ENCODE peak calls at places on chromosomes 1 and 21, in five cellular contexts. One of them, this sample, is unnamed.

GRCh38 chr1:15412488-15412800 is 2.8 kb downstream of the EFHD2 start:
- DNase-seq in bronchial epithelial cell: no peak
- DNase-seq in Calu3: no peak
- DNase-seq in WERI-Rb-1: no peak
- DNase-seq in fibroblast of pulmonary artery: no peak
- DNase-seq in this sample: no peak

GRCh38 chr1:183164350-183164749 is 21.7 kb upstream of the LAMC2 start:
- DNase-seq in bronchial epithelial cell: peak
- DNase-seq in Calu3: peak
- DNase-seq in fibroblast of pulmonary artery: peak
- DNase-seq in WERI-Rb-1: no peak
- DNase-seq in this sample: no peak

GRCh38 chr1:4227986-4228385 is 327.9 kb upstream of the C1orf174 start:
- DNase-seq in bronchial epithelial cell: no peak
- DNase-seq in fibroblast of pulmonary artery: no peak
- DNase-seq in WERI-Rb-1: no peak
- DNase-seq in Calu3: no peak
- DNase-seq in this sample: no peak

GRCh38 chr1:43625063-43625780 is 24.7 kb upstream of the KDM4A start:
- DNase-seq in WERI-Rb-1: no peak
- DNase-seq in Calu3: no peak
- DNase-seq in bronchial epithelial cell: no peak
- DNase-seq in fibroblast of pulmonary artery: no peak
- DNase-seq in this sample: no peak

GRCh38 chr1:156232222-156232621 is 9.8 kb upstream of the BGLAP start:
- DNase-seq in bronchial epithelial cell: no peak
- DNase-seq in WERI-Rb-1: no peak
- DNase-seq in Calu3: no peak
- DNase-seq in fibroblast of pulmonary artery: no peak
- DNase-seq in this sample: no peak

GRCh38 chr1:78075621-78076020 is 29.9 kb downstream of the GIPC2 start:
- DNase-seq in bronchial epithelial cell: peak
- DNase-seq in WERI-Rb-1: no peak
- DNase-seq in Calu3: no peak
- DNase-seq in fibroblast of pulmonary artery: peak
- DNase-seq in this sample: no peak

GRCh38 chr1:96703186-96703585 is 18.4 kb upstream of the PTBP2 start:
- DNase-seq in Calu3: no peak
- DNase-seq in WERI-Rb-1: no peak
- DNase-seq in fibroblast of pulmonary artery: peak
- DNase-seq in bronchial epithelial cell: peak
- DNase-seq in this sample: no peak

GRCh38 chr1:240585975-240586374 is 26.0 kb downstream of the GREM2 start:
- DNase-seq in WERI-Rb-1: no peak
- DNase-seq in Calu3: no peak
- DNase-seq in bronchial epithelial cell: no peak
- DNase-seq in fibroblast of pulmonary artery: no peak
- DNase-seq in this sample: no peak

GRCh38 chr1:85406887-85407593 is 57.9 kb downstream of the DDAH1 start:
- DNase-seq in bronchial epithelial cell: peak
- DNase-seq in fibroblast of pulmonary artery: peak
- DNase-seq in Calu3: peak
- DNase-seq in WERI-Rb-1: no peak
- DNase-seq in this sample: no peak

GRCh38 chr21:46000182-46000730 is 18.7 kb downstream of the COL6A1 start:
- DNase-seq in Calu3: no peak
- DNase-seq in fibroblast of pulmonary artery: no peak
- DNase-seq in WERI-Rb-1: no peak
- DNase-seq in bronchial epithelial cell: no peak
- DNase-seq in this sample: peak

GRCh38 chr1:6245869-6246496 is 2.0 kb downstream of the HES3 start:
- DNase-seq in bronchial epithelial cell: no peak
- DNase-seq in WERI-Rb-1: peak
- DNase-seq in fibroblast of pulmonary artery: no peak
- DNase-seq in Calu3: no peak
- DNase-seq in this sample: peak

GRCh38 chr1:83839566-83840173 is 159.3 kb downstream of the TTLL7 start:
- DNase-seq in fibroblast of pulmonary artery: peak
- DNase-seq in bronchial epithelial cell: peak
- DNase-seq in Calu3: no peak
- DNase-seq in WERI-Rb-1: no peak
- DNase-seq in this sample: no peak

GRCh38 chr1:109579496-109579895 is 31.1 kb downstream of the GNAI3 start:
- DNase-seq in bronchial epithelial cell: no peak
- DNase-seq in Calu3: no peak
- DNase-seq in fibroblast of pulmonary artery: no peak
- DNase-seq in WERI-Rb-1: no peak
- DNase-seq in this sample: no peak

GRCh38 chr1:31381394-31382287 is 8.8 kb upstream of the FABP3 start:
- DNase-seq in fibroblast of pulmonary artery: no peak
- DNase-seq in bronchial epithelial cell: no peak
- DNase-seq in WERI-Rb-1: peak
- DNase-seq in Calu3: peak
- DNase-seq in this sample: no peak

GRCh38 chr1:94790246-94790645 is 29.9 kb upstream of the SLC44A3 start:
- DNase-seq in fibroblast of pulmonary artery: peak
- DNase-seq in WERI-Rb-1: no peak
- DNase-seq in Calu3: no peak
- DNase-seq in bronchial epithelial cell: peak
- DNase-seq in this sample: no peak

GRCh38 chr1:184691719-184692324 is 62.8 kb downstream of the EDEM3 start:
- DNase-seq in bronchial epithelial cell: peak
- DNase-seq in Calu3: peak
- DNase-seq in fibroblast of pulmonary artery: peak
- DNase-seq in WERI-Rb-1: peak
- DNase-seq in this sample: no peak

GRCh38 chr1:44019398-44020044 is 11.7 kb downstream of the SLC6A9 start:
- DNase-seq in fibroblast of pulmonary artery: no peak
- DNase-seq in WERI-Rb-1: no peak
- DNase-seq in Calu3: no peak
- DNase-seq in bronchial epithelial cell: no peak
- DNase-seq in this sample: peak

GRCh38 chr1:190102757-190103326 is 374.8 kb downstream of the BRINP3 start:
- DNase-seq in bronchial epithelial cell: no peak
- DNase-seq in WERI-Rb-1: no peak
- DNase-seq in fibroblast of pulmonary artery: no peak
- DNase-seq in Calu3: no peak
- DNase-seq in this sample: no peak

DNA sequence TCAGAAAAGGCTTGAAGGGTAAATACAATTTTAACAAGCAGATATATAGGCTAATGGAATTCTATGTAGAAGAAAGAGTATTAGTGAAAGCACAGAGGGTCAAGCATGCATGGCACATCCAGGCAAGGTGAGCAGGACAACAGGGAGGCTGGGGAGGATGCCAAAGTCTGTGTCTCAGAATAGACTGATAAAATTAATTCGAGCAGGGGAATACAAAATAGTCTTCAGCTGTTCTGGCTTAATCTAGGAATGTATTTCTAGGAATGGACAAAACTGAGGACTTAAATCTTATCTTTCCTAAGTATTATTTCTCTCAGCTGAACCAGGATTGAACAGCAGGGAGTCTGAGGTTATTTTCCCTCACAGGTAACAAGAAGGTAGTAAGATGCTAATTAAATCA is 35.2 kb downstream of the NVL start:
- DNase-seq in Calu3: no peak
- DNase-seq in WERI-Rb-1: no peak
- DNase-seq in fibroblast of pulmonary artery: no peak
- DNase-seq in bronchial epithelial cell: no peak
- DNase-seq in this sample: no peak
- TF ChIP-seq CTCF in Calu3: no peak
- TF ChIP-seq CTCF in WERI-Rb-1: no peak
- TF ChIP-seq CTCF in fibroblast of pulmonary artery: no peak
- TF ChIP-seq CTCF in bronchial epithelial cell: no peak
- TF ChIP-seq CTCF in this sample: no peak

GRCh38 chr1:230426246-230427101 is at the start of gene PGBD5:
- DNase-seq in Calu3: peak
- DNase-seq in bronchial epithelial cell: peak
- DNase-seq in WERI-Rb-1: peak
- DNase-seq in fibroblast of pulmonary artery: peak
- DNase-seq in this sample: peak
- TF ChIP-seq CTCF in Calu3: no peak
- TF ChIP-seq CTCF in bronchial epithelial cell: no peak
- TF ChIP-seq CTCF in WERI-Rb-1: no peak
- TF ChIP-seq CTCF in fibroblast of pulmonary artery: no peak
- TF ChIP-seq CTCF in this sample: no peak

DNA sequence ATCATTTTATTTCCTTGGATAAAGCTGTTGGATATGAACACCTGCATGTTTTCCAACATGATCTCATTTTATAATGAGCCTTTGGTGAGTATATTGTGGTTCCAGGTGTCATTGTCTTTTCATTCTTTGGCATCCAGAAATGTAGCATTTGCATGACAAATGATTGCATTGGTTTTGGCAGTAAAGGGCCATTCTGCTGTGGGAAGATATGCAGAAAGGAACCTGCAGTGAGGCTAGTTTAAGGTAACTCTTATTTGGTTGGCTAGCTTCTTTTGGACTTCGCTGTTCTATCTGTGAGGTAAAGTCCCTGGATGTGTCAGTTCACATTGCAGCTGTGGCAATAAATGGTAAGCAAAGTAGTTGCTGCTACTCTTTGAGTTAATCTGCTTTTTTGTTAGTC is 343.0 kb downstream of the AMY1C start:
- DNase-seq in bronchial epithelial cell: no peak
- DNase-seq in Calu3: no peak
- DNase-seq in fibroblast of pulmonary artery: no peak
- DNase-seq in WERI-Rb-1: no peak
- DNase-seq in this sample: no peak
- TF ChIP-seq CTCF in bronchial epithelial cell: no peak
- TF ChIP-seq CTCF in Calu3: no peak
- TF ChIP-seq CTCF in fibroblast of pulmonary artery: no peak
- TF ChIP-seq CTCF in WERI-Rb-1: no peak
- TF ChIP-seq CTCF in this sample: no peak

GRCh38 chr1:34460193-34460592 is 283.5 kb downstream of the C1orf94 start:
- DNase-seq in bronchial epithelial cell: peak
- DNase-seq in WERI-Rb-1: peak
- DNase-seq in Calu3: peak
- DNase-seq in fibroblast of pulmonary artery: peak
- DNase-seq in this sample: no peak
- TF ChIP-seq CTCF in bronchial epithelial cell: peak
- TF ChIP-seq CTCF in WERI-Rb-1: peak
- TF ChIP-seq CTCF in Calu3: peak
- TF ChIP-seq CTCF in fibroblast of pulmonary artery: peak
- TF ChIP-seq CTCF in this sample: peak

GRCh38 chr1:53557369-53557768 is 98.2 kb downstream of the DMRTB1 start:
- DNase-seq in WERI-Rb-1: no peak
- DNase-seq in fibroblast of pulmonary artery: no peak
- DNase-seq in bronchial epithelial cell: no peak
- DNase-seq in Calu3: no peak
- DNase-seq in this sample: peak
- TF ChIP-seq CTCF in WERI-Rb-1: no peak
- TF ChIP-seq CTCF in fibroblast of pulmonary artery: no peak
- TF ChIP-seq CTCF in bronchial epithelial cell: no peak
- TF ChIP-seq CTCF in Calu3: no peak
- TF ChIP-seq CTCF in this sample: no peak

DNA sequence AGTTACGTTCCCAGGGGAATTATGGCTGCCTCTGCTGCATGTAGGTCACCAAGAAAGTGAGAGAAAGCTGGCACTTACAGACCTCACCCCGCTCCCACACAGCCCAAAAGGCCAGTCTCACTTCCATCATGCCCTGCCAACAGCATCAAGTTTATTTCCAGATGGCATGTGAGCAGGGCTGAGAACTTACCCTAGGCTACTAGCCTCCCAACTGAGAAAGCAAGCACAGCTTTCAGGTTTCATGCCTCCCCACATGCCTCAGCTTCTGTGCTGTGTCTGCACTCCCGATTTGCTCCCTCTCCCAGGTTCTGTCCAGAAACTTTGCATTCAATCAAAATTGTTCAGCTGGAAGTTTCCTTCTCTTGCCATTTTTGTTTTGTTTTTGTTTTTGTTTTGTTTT is 59.1 kb upstream of the CRB1 start:
- DNase-seq in bronchial epithelial cell: no peak
- DNase-seq in Calu3: no peak
- DNase-seq in fibroblast of pulmonary artery: no peak
- DNase-seq in WERI-Rb-1: no peak
- DNase-seq in this sample: no peak
- TF ChIP-seq CTCF in bronchial epithelial cell: no peak
- TF ChIP-seq CTCF in Calu3: no peak
- TF ChIP-seq CTCF in fibroblast of pulmonary artery: no peak
- TF ChIP-seq CTCF in WERI-Rb-1: no peak
- TF ChIP-seq CTCF in this sample: no peak

DNA sequence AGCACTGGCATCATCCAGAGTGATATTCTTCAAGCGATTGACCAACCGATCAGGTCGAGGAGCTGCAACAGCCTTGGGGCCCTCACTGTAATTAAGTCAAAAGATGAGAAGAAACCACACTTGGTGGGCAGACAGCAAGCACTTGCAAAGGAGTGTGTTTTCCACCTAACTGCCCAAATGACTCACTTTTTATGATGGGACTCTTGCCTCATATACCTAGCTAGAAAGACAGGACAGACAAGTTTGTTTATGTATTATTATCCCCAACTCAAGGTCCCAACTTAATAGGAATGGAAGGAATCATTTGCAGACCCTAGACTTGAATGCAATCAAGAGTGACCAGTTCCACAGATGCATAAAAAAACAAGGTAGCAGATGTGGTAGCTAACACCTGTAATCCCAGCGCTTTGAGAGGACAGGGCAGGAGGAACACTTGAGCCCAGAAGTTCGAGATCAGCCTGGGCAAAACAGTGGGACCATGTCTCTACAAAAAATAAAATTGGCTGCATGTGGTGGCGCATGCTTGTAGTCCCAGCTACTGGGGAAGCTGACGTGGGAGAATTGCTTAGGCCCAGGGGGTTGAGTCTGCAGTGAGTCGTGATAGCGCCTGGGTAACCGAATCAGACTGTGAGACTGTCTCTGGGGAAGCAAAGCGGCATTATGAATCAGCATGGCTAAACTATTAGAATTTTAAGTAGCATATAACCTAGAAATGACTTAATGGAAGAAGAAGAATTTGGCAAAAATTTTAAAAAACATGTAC is 2.3 kb upstream of the NRAS start:
- DNase-seq in Calu3: no peak
- DNase-seq in WERI-Rb-1: no peak
- DNase-seq in bronchial epithelial cell: peak
- DNase-seq in fibroblast of pulmonary artery: peak
- DNase-seq in this sample: no peak
- TF ChIP-seq CTCF in Calu3: no peak
- TF ChIP-seq CTCF in WERI-Rb-1: no peak
- TF ChIP-seq CTCF in bronchial epithelial cell: no peak
- TF ChIP-seq CTCF in fibroblast of pulmonary artery: no peak
- TF ChIP-seq CTCF in this sample: no peak

GRCh38 chr21:41610042-41610839 is 102.3 kb upstream of the TMPRSS2 start:
- DNase-seq in fibroblast of pulmonary artery: peak
- DNase-seq in Calu3: peak
- DNase-seq in bronchial epithelial cell: peak
- DNase-seq in WERI-Rb-1: peak
- DNase-seq in this sample: peak

GRCh38 chr21:41612674-41613250 is 104.8 kb upstream of the TMPRSS2 start:
- DNase-seq in bronchial epithelial cell: peak
- DNase-seq in WERI-Rb-1: peak
- DNase-seq in fibroblast of pulmonary artery: peak
- DNase-seq in Calu3: peak
- DNase-seq in this sample: peak

GRCh38 chr21:41611441-41611840 is 103.5 kb upstream of the TMPRSS2 start:
- DNase-seq in fibroblast of pulmonary artery: no peak
- DNase-seq in WERI-Rb-1: no peak
- DNase-seq in bronchial epithelial cell: no peak
- DNase-seq in Calu3: no peak
- DNase-seq in this sample: no peak

GRCh38 chr21:41613421-41613998 is 105.6 kb upstream of the TMPRSS2 start:
- DNase-seq in WERI-Rb-1: no peak
- DNase-seq in fibroblast of pulmonary artery: no peak
- DNase-seq in bronchial epithelial cell: no peak
- DNase-seq in Calu3: no peak
- DNase-seq in this sample: no peak

GRCh38 chr21:41611966-41612606 is 104.1 kb upstream of the TMPRSS2 start:
- DNase-seq in Calu3: peak
- DNase-seq in bronchial epithelial cell: peak
- DNase-seq in WERI-Rb-1: peak
- DNase-seq in fibroblast of pulmonary artery: peak
- DNase-seq in this sample: no peak
- TF ChIP-seq CTCF in Calu3: peak
- TF ChIP-seq CTCF in bronchial epithelial cell: peak
- TF ChIP-seq CTCF in WERI-Rb-1: peak
- TF ChIP-seq CTCF in fibroblast of pulmonary artery: peak
- TF ChIP-seq CTCF in this sample: no peak

This sample was measured in glutamatergic neuron.